ENCODE peak calls at places on chromosomes 11 and 22, in four cellular contexts. J is HepG2, O is pancreas, C is suprapubic skin. P is an unnamed sample. For H3K4me1 and H3K36me3, the result is how much of the 10 kb centered on the place peaks cover.

GRCh38 chr11:47997063-47998053 is 17.0 kb downstream of the PTPRJ start:
- DNase-seq in J (no peak), O (no peak), C (no peak), P (no peak)

GRCh38 chr22:17130199-17130598 is 9.0 kb upstream of the TMEM121B start:
- DNase-seq in C (no peak), O (no peak), J (no peak), P (no peak)

GRCh38 chr11:80899381-80899780 is 1458.6 kb upstream of the TENM4 start:
- DNase-seq in C (no peak), J (no peak), O (no peak), P (peak)

GRCh38 chr11:12799373-12799835 is 125.2 kb downstream of the TEAD1 start:
- DNase-seq in J (no peak), O (no peak), C (no peak), P (no peak)

GRCh38 chr11:19980957-19981669 is 179.2 kb downstream of the DBX1 start:
- DNase-seq in J (peak), C (no peak), O (no peak), P (peak)

GRCh38 chr11:94909371-94909820 is 64.0 kb downstream of the CWC15 start:
- DNase-seq in C (no peak), O (no peak), J (no peak), P (peak)

GRCh38 chr11:86644291-86644690 is 28.1 kb downstream of the ME3 start:
- DNase-seq in O (no peak), C (no peak), J (no peak), P (peak)

GRCh38 chr22:43110444-43110926 is at the start of gene BIK:
- DNase-seq in O (peak), J (peak), C (peak), P (peak)

GRCh38 chr11:69358398-69359080 is 64.6 kb downstream of the MYEOV start:
- DNase-seq in O (no peak), J (no peak), C (peak), P (no peak)

GRCh38 chr11:15819679-15820286 is 536.6 kb downstream of the SOX6 start:
- DNase-seq in C (peak), J (peak), O (peak), P (peak)

GRCh38 chr22:33921576-33922181 is 1.4 kb upstream of the LARGE1 start:
- DNase-seq in J (peak), O (peak), C (peak), P (peak)

GRCh38 chr11:109085708-109086373 is 336.1 kb upstream of the C11orf87 start:
- DNase-seq in J (no peak), O (no peak), C (no peak), P (peak)

GRCh38 chr22:46031965-46032851 is 55.2 kb upstream of the WNT7B start:
- DNase-seq in J (no peak), C (peak), O (peak), P (no peak)

GRCh38 chr22:39942433-39943213 is 17.6 kb upstream of the TMA7B start:
- DNase-seq in J (no peak), O (no peak), C (no peak), P (no peak)
- H3K4me1 ChIP-seq in J (under half), O (under half), C (under half), P (under half)

DNA sequence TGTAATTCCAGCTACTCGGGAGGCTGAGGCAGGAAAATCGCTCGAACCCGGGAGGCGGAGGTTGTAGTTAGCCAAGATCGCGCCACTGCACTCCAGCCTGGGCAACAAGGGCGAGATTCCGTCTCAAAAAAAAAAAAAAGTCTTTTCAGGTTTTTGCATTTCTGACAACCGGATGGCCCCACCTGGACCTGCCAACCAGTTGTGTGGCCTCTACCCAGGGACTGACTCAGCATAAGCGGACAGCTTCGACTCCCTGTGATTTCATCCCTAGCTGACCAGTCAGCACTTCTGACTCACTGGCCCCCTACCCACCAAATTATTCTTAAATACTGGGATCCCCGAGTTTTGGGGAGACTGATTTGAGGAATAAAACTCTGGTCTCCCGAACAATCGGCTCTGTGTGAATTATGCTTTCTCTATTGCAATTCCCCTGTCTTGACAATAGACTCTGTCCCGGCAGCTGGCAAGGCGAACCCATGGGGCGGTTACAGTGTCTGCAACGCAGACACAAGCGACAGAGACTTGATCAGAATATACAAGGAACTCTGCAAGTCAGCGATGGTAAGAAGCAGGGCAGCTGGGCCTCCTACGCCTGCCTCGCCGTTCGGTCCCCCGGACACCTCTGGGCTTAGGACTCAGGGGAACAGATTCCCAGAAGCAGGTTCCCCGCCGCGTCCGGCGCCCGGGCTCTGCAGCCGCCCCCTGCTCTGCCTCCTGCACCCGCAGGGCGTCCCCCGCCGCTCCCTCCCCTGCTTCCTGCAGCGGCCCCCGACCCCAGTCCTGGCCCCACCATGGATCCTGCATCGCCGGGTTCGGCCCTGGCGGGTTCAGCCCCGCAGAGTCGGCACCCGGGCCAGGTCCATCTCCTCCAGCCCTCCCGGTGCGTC is 732 bp upstream of the TALDO1 start:
- DNase-seq in O (peak), C (no peak), J (no peak), P (no peak)
- TF ChIP-seq CTCF in O (no peak), C (no peak), J (no peak), P (no peak)

GRCh38 chr11:57698843-57699365 is 13.1 kb downstream of the MED19 start:
- DNase-seq in O (no peak), C (no peak), J (no peak), P (no peak)

GRCh38 chr11:57699813-57700212 is 12.2 kb downstream of the MED19 start:
- DNase-seq in J (no peak), O (no peak), C (no peak), P (no peak)

GRCh38 chr11:57703341-57703740 is 8.7 kb downstream of the MED19 start:
- DNase-seq in C (no peak), O (no peak), J (no peak), P (no peak)

GRCh38 chr11:57704932-57705331 is 7.1 kb downstream of the MED19 start:
- DNase-seq in C (no peak), O (no peak), J (no peak), P (no peak)

GRCh38 chr11:57700425-57700824 is 11.6 kb downstream of the MED19 start:
- DNase-seq in C (no peak), O (no peak), J (no peak), P (no peak)
- H3K36me3 ChIP-seq in C (half or more), O (under half), J (half or more), P (half or more)

GRCh38 chr11:68140496-68141246 is 19.5 kb upstream of the CHKA start:
- DNase-seq in J (no peak), C (no peak), O (peak), P (no peak)
- H3K4me1 ChIP-seq in J (half or more), C (under half), O (under half), P (under half)